ENCODE peak calls at places on chromosomes 3 and 15, in four cellular contexts. O is IMR-90, W is upper lobe of right lung, I is left lung. B is an unnamed sample.

GRCh38 chr15:89841306-89841705 is 26.7 kb upstream of the ANPEP start:
- DNase-seq in W (no peak), O (no peak), I (no peak), B (no peak)

GRCh38 chr3:153060346-153060745 is 101.7 kb upstream of the RAP2B start:
- DNase-seq in O (no peak), W (no peak), I (no peak), B (no peak)

GRCh38 chr15:66745530-66746230 is 43.6 kb downstream of the SMAD6 start:
- DNase-seq in W (peak; percentile 55), O (no peak), I (no peak), B (no peak)

GRCh38 chr3:79937567-79937966 is 169.8 kb upstream of the ROBO1 start:
- DNase-seq in I (no peak), O (no peak), W (no peak), B (no peak)

GRCh38 chr3:73624363-73625123 is at the start of gene PDZRN3:
- DNase-seq in W (peak; percentile 69), I (peak; percentile 73), O (peak; percentile 82), B (no peak)

GRCh38 chr15:74222705-74223104 is 13.4 kb upstream of the CCDC33 start:
- DNase-seq in O (no peak), I (peak; percentile 30), W (no peak), B (no peak)

GRCh38 chr15:82122754-82123400 is 77.1 kb upstream of the MEX3B start:
- DNase-seq in O (peak; percentile 99), W (no peak), I (no peak), B (no peak)

GRCh38 chr15:99440551-99441426 is 125.0 kb upstream of the MEF2A start:
- DNase-seq in I (peak; percentile 56), W (no peak), O (no peak), B (peak; percentile 42)

GRCh38 chr3:128487538-128487812 is 5.5 kb downstream of the GATA2 start:
- DNase-seq in W (no peak), I (no peak), O (no peak), B (no peak)
- H3K27ac ChIP-seq in W (peak overlapping the region; percentile 85), I (no peak overlapping the region), O (peak overlapping the region; percentile 69), B (peak overlapping the region; percentile 46)

DNA sequence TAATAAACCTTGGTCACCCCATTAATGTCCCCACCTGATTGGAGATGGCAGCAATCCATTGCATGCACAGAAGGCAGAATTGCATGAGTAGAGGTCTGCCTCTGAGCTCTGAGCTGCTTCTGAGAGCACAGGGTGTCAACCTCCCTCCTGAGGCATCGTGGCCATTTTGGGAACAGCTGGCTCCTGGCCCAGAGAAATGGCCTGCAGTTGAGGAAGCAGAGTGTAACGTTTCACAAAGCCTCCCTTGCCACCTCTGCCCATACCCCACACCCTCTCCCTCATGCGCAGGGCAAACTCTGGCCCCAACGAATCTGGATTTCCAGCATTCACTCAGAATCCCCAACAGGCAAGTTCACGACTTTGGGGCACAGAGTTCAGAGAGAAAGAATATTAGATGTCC is 198.9 kb downstream of the ADAMTS9 start:
- DNase-seq in O (no peak), I (no peak), W (no peak), B (no peak)
- TF ChIP-seq CTCF in O (no peak), I (no peak), W (no peak), B (no peak)

DNA sequence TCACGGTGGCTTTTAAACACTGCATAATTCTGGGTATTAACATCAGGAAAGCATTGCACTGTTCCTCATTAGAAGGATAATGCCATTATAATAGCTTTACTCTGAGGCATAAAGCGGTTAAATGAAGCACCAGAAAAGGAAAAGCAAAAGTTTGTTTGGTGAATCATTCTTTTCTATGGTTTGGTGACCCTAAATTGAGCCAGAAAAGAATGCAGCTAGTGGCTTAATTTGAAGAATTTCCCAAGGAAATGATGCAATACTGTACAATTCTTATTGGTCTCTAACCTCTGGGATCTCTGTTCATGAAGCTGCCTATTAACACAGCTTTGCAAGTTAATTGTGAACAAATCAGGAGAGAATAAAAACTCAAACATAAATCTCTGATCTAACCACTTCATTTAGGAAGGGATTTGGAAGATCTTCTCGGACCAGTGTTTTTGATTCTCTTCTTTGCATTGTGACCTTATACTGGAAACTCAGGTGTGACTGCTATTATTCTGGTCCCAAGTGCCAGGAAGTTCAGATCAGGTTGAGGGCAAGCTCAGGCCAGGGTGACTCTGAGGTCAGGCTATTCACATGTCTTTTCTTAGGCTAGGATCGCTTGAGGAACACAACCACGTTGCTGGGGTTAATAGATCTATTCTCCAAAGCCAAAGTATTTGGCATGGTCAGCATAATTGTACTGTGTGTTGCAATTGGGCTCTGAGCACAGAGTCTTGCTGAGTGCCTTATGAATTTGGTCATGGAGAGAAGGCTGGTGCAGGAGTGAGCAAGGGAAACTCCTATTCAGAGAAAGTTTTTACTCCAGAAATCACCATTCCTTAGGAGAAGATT is 11.3 kb upstream of the DLG1 start:
- DNase-seq in W (no peak), I (no peak), O (peak; percentile 93), B (no peak)
- H3K27ac ChIP-seq in W (no peak overlapping the region), I (peak overlapping the region; percentile 9), O (peak overlapping the region; percentile 96), B (no peak overlapping the region)

GRCh38 chr3:146818866-146819265 is 213.7 kb upstream of the PLSCR5 start:
- DNase-seq in W (no peak), O (no peak), I (no peak), B (no peak)
- TF ChIP-seq CTCF in W (no peak), O (no peak), I (no peak), B (no peak)

GRCh38 chr3:149362361-149362760 is 15.1 kb downstream of the TM4SF1 start:
- DNase-seq in W (no peak), I (no peak), O (no peak), B (no peak)
- H3K27ac ChIP-seq in W (no peak overlapping the region), I (no peak overlapping the region), O (no peak overlapping the region), B (no peak overlapping the region)

DNA sequence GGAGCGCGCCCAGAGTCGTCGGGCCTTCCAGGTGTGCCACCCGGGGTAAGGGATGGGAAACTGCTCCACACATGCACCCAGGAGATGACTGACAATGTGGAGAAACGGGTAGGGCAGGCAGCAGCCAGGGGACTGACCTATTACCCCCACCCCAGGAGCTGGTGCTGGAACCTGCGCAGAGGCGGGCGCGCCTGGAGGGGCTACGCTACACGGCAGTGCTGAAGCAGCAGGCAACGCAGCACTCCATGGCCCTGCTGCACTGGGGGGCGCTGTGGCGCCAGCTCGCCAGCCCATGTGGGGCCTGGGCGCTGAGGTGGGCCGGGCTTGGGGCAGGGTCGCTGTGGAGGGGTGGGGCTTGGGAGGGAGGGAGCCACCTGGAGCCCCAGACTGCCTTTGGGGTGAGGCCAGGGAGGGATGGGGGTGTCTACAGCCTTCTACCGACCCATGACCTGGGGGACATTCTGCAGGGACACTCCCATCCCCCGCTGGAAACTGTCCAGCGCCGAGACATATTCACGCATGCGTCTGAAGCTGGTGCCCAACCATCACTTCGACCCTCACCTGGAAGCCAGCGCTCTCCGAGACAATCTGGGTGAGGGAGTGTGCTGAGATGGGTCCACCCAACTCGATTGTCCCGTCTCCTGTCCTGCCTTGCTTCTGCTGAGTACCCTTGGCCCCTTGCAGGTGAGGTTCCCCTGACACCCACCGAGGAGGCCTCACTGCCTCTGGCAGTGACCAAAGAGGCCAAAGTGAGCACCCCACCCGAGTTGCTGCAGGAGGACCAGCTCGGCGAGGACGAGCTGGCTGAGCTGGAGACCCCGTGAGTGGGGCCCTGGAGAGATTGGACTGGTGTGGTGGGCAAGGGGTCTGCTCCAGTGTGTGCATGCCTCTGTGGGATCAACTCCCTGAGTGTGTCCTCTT is 23.3 kb downstream of the NBEAL2 start:
- DNase-seq in W (peak; percentile 69), O (no peak), I (peak; percentile 76), B (no peak)
- TF ChIP-seq CTCF in W (no peak), O (no peak), I (no peak), B (no peak)

GRCh38 chr3:49110780-49111179 is 6.2 kb upstream of the QARS1 start:
- DNase-seq in O (no peak), I (peak; percentile 55), W (no peak), B (no peak)
- H3K27ac ChIP-seq in O (no peak overlapping the region), I (no peak overlapping the region), W (no peak overlapping the region), B (no peak overlapping the region)

DNA sequence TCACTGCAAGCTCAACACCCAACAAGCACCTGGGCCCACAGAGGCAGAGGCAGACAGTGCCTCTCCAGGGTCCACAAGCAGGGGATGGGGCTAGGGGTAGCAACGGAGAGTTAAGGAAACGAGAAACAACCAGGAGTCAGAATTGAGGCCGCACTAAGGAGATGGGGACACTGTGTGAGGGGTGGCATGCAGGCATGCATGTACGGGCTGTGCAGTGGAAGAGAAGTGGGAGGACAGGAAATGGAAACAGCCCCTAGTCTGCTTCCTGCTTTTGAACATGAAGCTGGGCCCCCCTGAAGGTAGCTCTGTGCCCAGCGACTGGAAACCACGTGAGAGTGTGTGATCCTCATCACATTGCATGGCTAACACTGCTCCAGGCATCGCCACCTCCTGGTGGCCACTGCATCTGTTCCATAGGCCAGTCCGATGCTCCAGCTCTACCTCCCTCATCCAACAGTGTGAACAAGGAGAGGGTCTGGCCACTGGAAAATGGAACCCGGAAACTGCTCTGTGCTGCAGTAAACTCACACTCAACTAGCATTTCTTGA is 44.0 kb downstream of the XXYLT1 start:
- DNase-seq in I (peak; percentile 24), O (peak; percentile 32), W (peak; percentile 43), B (peak; percentile 44)
- TF ChIP-seq CTCF in I (no peak), O (peak; percentile 49), W (no peak), B (no peak)

DNA sequence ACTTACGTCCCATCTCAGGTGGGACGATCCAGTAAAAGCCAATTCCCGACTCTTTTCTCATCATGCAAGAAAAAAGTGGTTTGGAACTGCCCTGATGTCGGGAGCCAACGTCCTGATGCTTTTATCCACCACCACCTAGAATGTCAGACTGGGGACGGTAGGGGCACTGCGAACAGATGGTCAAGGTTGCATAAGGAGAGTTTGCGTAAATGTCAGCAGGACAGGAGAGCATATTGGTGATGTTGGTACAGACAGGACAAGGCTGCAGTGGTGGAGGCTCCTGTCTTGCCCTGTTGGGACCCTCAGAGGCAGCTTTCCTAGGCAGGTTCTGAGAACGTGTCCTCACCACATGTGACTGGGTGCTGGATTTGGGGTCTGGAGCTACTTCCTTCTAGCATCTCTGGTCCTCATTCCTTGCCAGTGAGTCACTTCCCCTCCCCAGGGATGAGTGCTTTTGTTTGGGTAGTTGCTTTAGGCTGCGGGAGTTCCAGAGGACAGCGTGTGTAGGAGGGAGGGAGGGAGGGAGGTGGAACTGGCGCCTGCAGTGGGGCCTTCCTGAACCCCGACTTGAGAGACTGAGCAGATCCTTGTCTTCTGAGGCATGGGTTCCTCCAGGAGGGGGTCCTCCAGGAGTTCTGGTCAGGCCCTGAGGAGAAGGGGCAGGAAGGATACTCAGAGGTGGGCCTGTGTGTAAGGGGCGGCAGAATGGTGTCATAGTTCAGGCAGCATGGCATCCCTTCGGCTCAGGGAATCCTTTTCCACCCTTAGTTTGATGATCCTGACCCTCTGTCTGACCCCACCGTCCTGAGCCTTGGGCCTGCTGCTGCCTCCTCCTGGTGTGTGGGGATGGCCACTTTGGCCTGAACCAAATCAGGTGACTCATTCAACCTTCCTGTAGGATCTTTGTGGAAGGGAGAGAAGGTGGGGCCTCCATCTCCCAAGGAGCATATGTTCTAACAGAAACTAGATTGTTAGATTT is 21.2 kb downstream of the THSD4 start:
- DNase-seq in O (peak; percentile 90), I (no peak), W (no peak), B (no peak)
- H3K27ac ChIP-seq in O (peak overlapping the region; percentile 77), I (no peak overlapping the region), W (no peak overlapping the region), B (no peak overlapping the region)

GRCh38 chr3:33660035-33660434 is 58.0 kb downstream of the CLASP2 start:
- DNase-seq in W (no peak), I (no peak), O (no peak), B (no peak)

GRCh38 chr3:33658971-33659848 is 58.8 kb downstream of the CLASP2 start:
- DNase-seq in W (peak; percentile 80), I (peak; percentile 82), O (peak; percentile 88), B (peak; percentile 80)

GRCh38 chr3:33664195-33664594 is 53.9 kb downstream of the CLASP2 start:
- DNase-seq in O (peak; percentile 92), I (no peak), W (no peak), B (no peak)

GRCh38 chr3:33665294-33665693 is 52.8 kb downstream of the CLASP2 start:
- DNase-seq in I (no peak), W (no peak), O (no peak), B (no peak)

GRCh38 chr3:33663042-33663441 is 55.0 kb downstream of the CLASP2 start:
- DNase-seq in O (no peak), W (no peak), I (no peak), B (no peak)
- TF ChIP-seq CTCF in O (no peak), W (no peak), I (no peak), B (no peak)